ENCODE peak calls at places on chromosomes 7 and 10, in six cellular contexts. Q is lower lobe of right lung, T is psoas muscle, G is OCI-LY7, I is GM12878, X is heart right ventricle. P is an unnamed sample. For H3K4me1, the result is how much of the 10 kb centered on the place peaks cover.

GRCh38 chr7:132255898-132256297 is 320.4 kb downstream of the PLXNA4 start:
- DNase-seq in G (no peak), I (no peak), X (peak), Q (peak), T (no peak), P (no peak)

GRCh38 chr7:92841192-92841591 is 4.8 kb upstream of the CDK6 start:
- DNase-seq in G (no peak), T (no peak), I (no peak), X (no peak), Q (no peak), P (no peak)

GRCh38 chr10:70671619-70672164 is 614 bp upstream of the ADAMTS14 start:
- DNase-seq in T (no peak), I (no peak), G (no peak), Q (no peak), X (no peak), P (no peak)

GRCh38 chr10:119161680-119162079 is 3.8 kb downstream of the SFXN4 start:
- DNase-seq in X (no peak), T (no peak), G (no peak), Q (no peak), I (no peak), P (no peak)

GRCh38 chr7:94250984-94251383 is 143.7 kb upstream of the COL1A2 start:
- DNase-seq in I (no peak), G (no peak), T (no peak), Q (no peak), X (no peak), P (no peak)

GRCh38 chr10:17782921-17783665 is 26.1 kb upstream of the MRC1 start:
- DNase-seq in I (no peak), X (no peak), T (peak), Q (no peak), G (no peak), P (no peak)

GRCh38 chr7:150449206-150449956 is 1.0 kb upstream of the GIMAP8 start:
- DNase-seq in Q (no peak), G (no peak), I (no peak), T (no peak), X (no peak), P (no peak)

GRCh38 chr7:104450861-104451260 is 122.5 kb downstream of the LHFPL3 start:
- DNase-seq in G (no peak), I (no peak), T (no peak), X (no peak), Q (no peak), P (no peak)

GRCh38 chr7:2451171-2452073 is 24.8 kb downstream of the GRIFIN start:
- DNase-seq in X (peak), T (peak), G (peak), I (no peak), Q (peak), P (peak)

GRCh38 chr10:99945286-99945685 is 64.5 kb downstream of the DNMBP start:
- DNase-seq in T (peak), I (no peak), X (peak), Q (no peak), G (no peak), P (no peak)

GRCh38 chr7:116089293-116089692 is 58.7 kb upstream of the TFEC start:
- DNase-seq in X (no peak), G (no peak), T (no peak), I (no peak), Q (no peak), P (no peak)

GRCh38 chr7:72444023-72444776 is 32.1 kb upstream of the CALN1 start:
- DNase-seq in X (no peak), I (no peak), Q (no peak), T (no peak), G (peak), P (no peak)

GRCh38 chr10:102230264-102230860 is 4.3 kb downstream of the ELOVL3 start:
- DNase-seq in T (peak), Q (peak), X (peak), G (no peak), I (no peak), P (peak)

GRCh38 chr7:111173990-111174389 is 83.1 kb downstream of the LRRN3 start:
- DNase-seq in G (no peak), X (no peak), T (no peak), Q (no peak), I (no peak), P (no peak)

GRCh38 chr7:140607441-140607989 is 33.1 kb downstream of the DENND2A start:
- DNase-seq in X (peak), I (no peak), G (no peak), T (peak), Q (peak), P (peak)

GRCh38 chr7:12249706-12250105 is 38.6 kb downstream of the TMEM106B start:
- DNase-seq in T (no peak), I (no peak), Q (no peak), X (no peak), G (no peak), P (no peak)

GRCh38 chr7:121019018-121019417 is 30.5 kb downstream of the CPED1 start:
- DNase-seq in T (no peak), I (no peak), X (no peak), G (no peak), Q (no peak), P (no peak)

GRCh38 chr7:7568553-7568952 is 1.9 kb downstream of the MIOS start:
- DNase-seq in I (no peak), X (no peak), T (no peak), G (peak), Q (no peak), P (no peak)

GRCh38 chr7:18761046-18761445 is 265.5 kb downstream of the HDAC9 start:
- DNase-seq in X (no peak), Q (no peak), T (no peak), G (no peak), I (no peak), P (no peak)

GRCh38 chr10:13592306-13592705 is 5.5 kb downstream of the PRPF18 start:
- DNase-seq in Q (no peak), G (no peak), I (no peak), T (no peak), X (no peak), P (no peak)

GRCh38 chr10:47370015-47370767 is 13.9 kb downstream of the ZNF488 start:
- DNase-seq in T (no peak), Q (no peak), X (no peak), I (no peak), G (no peak), P (peak)

GRCh38 chr7:132203021-132203420 is 373.2 kb downstream of the PLXNA4 start:
- DNase-seq in Q (no peak), I (no peak), T (no peak), G (no peak), X (no peak), P (no peak)

GRCh38 chr10:119858063-119858462 is 14.6 kb downstream of the MCMBP start:
- DNase-seq in I (no peak), Q (no peak), X (no peak), T (no peak), G (no peak), P (no peak)

GRCh38 chr7:45035909-45036308 is 35.9 kb downstream of the CCM2 start:
- DNase-seq in X (no peak), I (no peak), T (no peak), G (no peak), Q (no peak), P (no peak)

DNA sequence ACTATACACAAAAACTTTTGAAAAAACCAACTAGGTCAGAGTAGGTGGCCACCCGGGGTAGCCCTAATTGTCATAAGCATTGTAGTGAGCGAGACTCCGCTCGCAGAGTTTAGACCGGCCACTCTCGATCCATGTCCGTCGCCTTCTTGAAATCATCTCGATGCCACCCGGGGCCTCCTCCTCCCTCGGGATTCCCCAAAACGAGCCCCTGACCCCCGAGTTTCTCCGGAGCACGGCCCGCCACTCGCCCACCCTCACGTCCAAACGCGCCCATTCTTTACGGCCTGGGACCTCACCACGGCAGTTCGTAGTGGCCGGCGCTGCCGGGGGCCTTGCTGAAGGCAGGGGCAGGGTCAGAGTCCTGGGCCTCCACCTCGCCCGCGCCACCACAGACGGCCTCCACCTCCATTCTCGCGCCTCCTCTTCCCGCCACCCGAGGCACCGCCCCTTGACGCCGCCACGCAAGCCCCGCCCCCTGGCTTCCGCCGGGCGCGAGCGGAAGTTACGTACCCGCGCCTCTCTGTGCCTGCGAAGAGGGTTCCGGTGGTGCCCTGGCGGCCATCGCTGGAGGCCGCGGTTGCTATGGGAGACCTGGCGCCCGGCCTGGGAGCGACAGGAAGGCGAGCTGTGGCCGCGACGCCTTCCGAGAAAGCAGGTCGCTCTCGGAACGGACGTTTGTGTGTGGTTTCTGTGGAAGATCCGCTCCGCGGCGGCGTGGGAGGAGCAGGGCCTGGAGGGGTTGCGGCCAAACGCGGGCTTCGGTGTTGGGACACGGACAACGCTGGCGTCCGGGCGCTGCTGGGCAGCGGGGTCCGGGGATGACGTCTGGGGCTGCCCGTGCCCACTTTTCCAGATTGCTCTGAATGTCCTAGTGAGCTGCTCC is at the start of gene RFC2:
- DNase-seq in X (peak), Q (peak), G (peak), I (peak), T (peak), P (peak)
- TF ChIP-seq CTCF in X (peak), Q (peak), G (no peak), I (peak), T (peak), P (peak)

DNA sequence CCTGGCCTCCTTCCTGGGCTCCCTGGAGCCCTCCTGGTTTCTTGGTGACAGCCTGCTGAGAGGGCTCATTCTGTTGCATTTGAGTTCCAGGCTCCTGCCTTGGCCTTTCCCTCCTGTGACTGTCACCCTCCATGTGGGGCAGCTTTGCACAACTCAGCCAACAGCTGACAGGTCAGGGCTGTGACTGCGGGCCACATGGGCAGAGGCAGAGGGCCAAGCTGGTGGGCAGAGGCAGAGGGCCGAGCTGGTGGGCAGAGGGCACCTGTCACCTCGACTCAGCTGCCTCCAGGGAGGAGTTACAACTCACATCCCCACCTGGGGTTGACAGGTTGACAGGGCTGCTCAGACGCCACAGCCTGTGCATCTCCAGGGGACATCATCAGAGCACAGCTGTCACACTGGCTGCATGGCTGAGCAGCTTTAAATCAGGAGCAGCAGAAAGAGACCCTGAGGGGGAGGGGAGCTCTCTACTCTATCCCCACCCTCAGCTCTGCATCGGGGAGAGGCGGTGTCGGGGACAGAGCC is 20.8 kb upstream of the ANTXRL start:
- DNase-seq in G (peak), X (no peak), I (no peak), T (no peak), Q (no peak), P (no peak)
- H3K4me1 ChIP-seq in G (half or more), X (under half), I (under half), T (under half), Q (under half), P (under half)

DNA sequence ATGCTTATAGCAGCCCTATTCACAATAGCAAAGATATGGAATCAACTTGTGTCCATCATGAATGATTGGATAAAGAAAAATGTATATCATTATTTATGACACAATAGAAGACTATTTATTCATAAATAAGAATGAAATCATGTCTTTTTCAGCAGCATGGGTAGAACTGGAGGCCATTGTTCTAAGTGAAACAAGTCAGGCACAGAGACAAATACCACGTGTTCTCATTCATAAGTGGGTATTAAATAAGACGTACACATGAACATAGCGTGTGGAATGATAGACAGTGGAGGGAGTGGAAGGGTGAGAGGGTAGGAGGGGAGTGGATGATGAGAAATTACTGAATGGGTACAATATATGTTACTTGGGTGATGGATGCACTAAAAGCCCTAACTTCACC is 762.4 kb downstream of the REEP3 start:
- DNase-seq in G (no peak), T (no peak), I (no peak), X (no peak), Q (no peak), P (no peak)
- TF ChIP-seq CTCF in G (no peak), T (no peak), I (no peak), X (no peak), Q (no peak), P (no peak)

DNA sequence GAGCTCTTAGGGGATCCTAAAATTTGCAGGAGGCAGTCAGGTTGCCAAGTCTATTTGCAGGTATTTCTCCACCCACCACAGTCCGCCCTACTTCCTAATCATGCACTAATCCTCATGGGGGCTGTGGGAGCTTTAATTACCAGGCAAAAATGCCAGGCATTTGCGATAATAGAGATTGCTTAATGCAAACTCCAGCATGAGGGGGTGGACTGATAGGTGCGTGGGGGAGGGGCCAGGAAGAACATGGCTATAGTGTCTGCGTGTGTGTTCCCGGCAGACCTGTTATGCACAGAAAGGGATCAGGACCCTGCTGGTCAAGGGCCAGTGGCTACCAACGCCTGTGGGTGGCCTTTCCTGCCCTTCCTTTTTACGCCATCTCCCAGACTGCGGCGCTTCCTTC is 15.6 kb upstream of the AQP1 start:
- DNase-seq in X (no peak), Q (no peak), G (no peak), T (no peak), I (no peak), P (no peak)
- H3K4me1 ChIP-seq in X (half or more), Q (half or more), G (under half), T (under half), I (under half), P (half or more)

GRCh38 chr7:25839084-25839769 is 312.8 kb upstream of the NFE2L3 start:
- DNase-seq in G (no peak), Q (no peak), I (no peak), T (no peak), X (no peak), P (no peak)
- TF ChIP-seq CTCF in G (peak), Q (no peak), I (peak), T (peak), X (no peak), P (no peak)